ENCODE peak calls at places on chromosomes 6 and 20, in ten cellular contexts. One of them, this sample, is unnamed.

GRCh38 chr6:131763749-131764148 is 44.1 kb upstream of the ENPP1 start:
- DNase-seq in esophagus muscularis mucosa: no peak
- DNase-seq in K562: no peak
- DNase-seq in prostate gland: no peak
- DNase-seq in vagina: no peak
- DNase-seq in upper lobe of left lung: no peak
- DNase-seq in HL-60: no peak
- DNase-seq in GM12878: no peak
- DNase-seq in H1: no peak
- DNase-seq in transverse colon: no peak
- DNase-seq in this sample: no peak

GRCh38 chr6:137749595-137750215 is 117.4 kb upstream of the TNFAIP3 start:
- DNase-seq in H1: no peak
- DNase-seq in K562: no peak
- DNase-seq in GM12878: no peak
- DNase-seq in upper lobe of left lung: no peak
- DNase-seq in esophagus muscularis mucosa: no peak
- DNase-seq in prostate gland: no peak
- DNase-seq in HL-60: no peak
- DNase-seq in vagina: no peak
- DNase-seq in transverse colon: no peak
- DNase-seq in this sample: no peak

GRCh38 chr6:105178110-105178509 is 1.7 kb downstream of the POPDC3 start:
- DNase-seq in HL-60: no peak
- DNase-seq in prostate gland: no peak
- DNase-seq in transverse colon: no peak
- DNase-seq in upper lobe of left lung: no peak
- DNase-seq in esophagus muscularis mucosa: no peak
- DNase-seq in K562: no peak
- DNase-seq in GM12878: no peak
- DNase-seq in vagina: no peak
- DNase-seq in H1: no peak
- DNase-seq in this sample: no peak

GRCh38 chr20:19888269-19888669 is 128.9 kb upstream of the NAA20 start:
- DNase-seq in upper lobe of left lung: no peak
- DNase-seq in esophagus muscularis mucosa: no peak
- DNase-seq in transverse colon: peak
- DNase-seq in HL-60: no peak
- DNase-seq in H1: no peak
- DNase-seq in K562: no peak
- DNase-seq in prostate gland: peak
- DNase-seq in vagina: no peak
- DNase-seq in GM12878: no peak
- DNase-seq in this sample: no peak

GRCh38 chr6:51045548-51045947 is 226.9 kb downstream of the TFAP2B start:
- DNase-seq in esophagus muscularis mucosa: no peak
- DNase-seq in transverse colon: no peak
- DNase-seq in H1: no peak
- DNase-seq in HL-60: no peak
- DNase-seq in K562: no peak
- DNase-seq in GM12878: no peak
- DNase-seq in vagina: no peak
- DNase-seq in upper lobe of left lung: no peak
- DNase-seq in prostate gland: no peak
- DNase-seq in this sample: no peak

GRCh38 chr6:68876792-68877493 is 241.9 kb downstream of the ADGRB3 start:
- DNase-seq in esophagus muscularis mucosa: no peak
- DNase-seq in upper lobe of left lung: no peak
- DNase-seq in transverse colon: no peak
- DNase-seq in HL-60: no peak
- DNase-seq in prostate gland: no peak
- DNase-seq in vagina: no peak
- DNase-seq in H1: no peak
- DNase-seq in K562: no peak
- DNase-seq in GM12878: no peak
- DNase-seq in this sample: no peak

GRCh38 chr20:37565134-37565811 is 37.6 kb upstream of the BLCAP start:
- DNase-seq in esophagus muscularis mucosa: peak
- DNase-seq in GM12878: no peak
- DNase-seq in prostate gland: no peak
- DNase-seq in H1: no peak
- DNase-seq in transverse colon: no peak
- DNase-seq in vagina: peak
- DNase-seq in HL-60: no peak
- DNase-seq in K562: no peak
- DNase-seq in upper lobe of left lung: no peak
- DNase-seq in this sample: no peak

GRCh38 chr20:57698867-57699275 is 10.9 kb downstream of the PMEPA1 start:
- DNase-seq in GM12878: no peak
- DNase-seq in H1: no peak
- DNase-seq in transverse colon: peak
- DNase-seq in K562: no peak
- DNase-seq in HL-60: no peak
- DNase-seq in vagina: no peak
- DNase-seq in esophagus muscularis mucosa: no peak
- DNase-seq in prostate gland: no peak
- DNase-seq in upper lobe of left lung: no peak
- DNase-seq in this sample: no peak

GRCh38 chr6:25193865-25194679 is 85.1 kb upstream of the CARMIL1 start:
- DNase-seq in upper lobe of left lung: peak
- DNase-seq in HL-60: no peak
- DNase-seq in K562: no peak
- DNase-seq in transverse colon: no peak
- DNase-seq in esophagus muscularis mucosa: no peak
- DNase-seq in vagina: no peak
- DNase-seq in H1: no peak
- DNase-seq in prostate gland: no peak
- DNase-seq in GM12878: no peak
- DNase-seq in this sample: no peak

GRCh38 chr6:25188232-25188631 is 90.9 kb upstream of the CARMIL1 start:
- DNase-seq in H1: no peak
- DNase-seq in K562: no peak
- DNase-seq in GM12878: no peak
- DNase-seq in HL-60: no peak
- DNase-seq in prostate gland: no peak
- DNase-seq in upper lobe of left lung: no peak
- DNase-seq in vagina: no peak
- DNase-seq in transverse colon: no peak
- DNase-seq in esophagus muscularis mucosa: no peak
- DNase-seq in this sample: no peak

GRCh38 chr6:25197116-25197515 is 82.1 kb upstream of the CARMIL1 start:
- DNase-seq in vagina: no peak
- DNase-seq in HL-60: no peak
- DNase-seq in GM12878: no peak
- DNase-seq in K562: no peak
- DNase-seq in esophagus muscularis mucosa: no peak
- DNase-seq in transverse colon: no peak
- DNase-seq in H1: no peak
- DNase-seq in upper lobe of left lung: no peak
- DNase-seq in prostate gland: no peak
- DNase-seq in this sample: no peak

GRCh38 chr6:25192562-25192961 is 86.6 kb upstream of the CARMIL1 start:
- DNase-seq in HL-60: no peak
- DNase-seq in upper lobe of left lung: no peak
- DNase-seq in vagina: no peak
- DNase-seq in prostate gland: no peak
- DNase-seq in esophagus muscularis mucosa: no peak
- DNase-seq in H1: no peak
- DNase-seq in K562: no peak
- DNase-seq in GM12878: no peak
- DNase-seq in transverse colon: no peak
- DNase-seq in this sample: no peak

DNA sequence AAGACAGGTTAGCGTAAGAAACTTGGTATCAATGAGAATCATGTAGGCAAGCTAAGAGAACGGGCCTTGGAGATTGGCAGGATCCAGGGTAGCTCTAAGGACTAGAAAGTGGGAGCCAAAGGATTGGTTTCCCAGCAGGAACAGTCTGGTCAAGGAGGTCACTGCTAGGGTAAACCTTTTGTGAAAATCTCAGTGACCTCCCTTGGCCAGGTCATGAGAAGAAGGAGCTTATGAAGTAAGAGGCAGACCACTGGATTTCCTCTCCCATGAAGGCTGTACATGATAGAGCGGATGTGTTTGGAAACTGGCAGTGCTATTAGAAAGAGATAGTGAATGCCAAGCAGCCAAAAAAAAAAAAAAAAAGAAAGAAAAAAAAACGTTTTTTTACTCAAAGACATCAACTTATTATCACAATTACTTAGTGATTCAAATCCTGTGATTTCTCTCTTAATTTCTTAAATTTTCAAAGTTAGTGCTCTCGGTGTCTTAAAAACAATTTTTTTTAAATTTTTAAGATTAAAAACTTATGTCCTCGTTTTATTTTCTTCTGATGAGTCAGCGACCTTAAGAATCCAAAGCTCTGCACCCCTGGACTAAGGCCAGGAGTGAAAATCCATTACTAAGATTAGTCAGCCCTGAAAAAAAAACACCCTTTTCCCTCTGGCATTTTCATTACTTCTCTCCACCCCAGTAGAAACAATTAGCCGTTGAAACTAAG is 85.9 kb upstream of the CARMIL1 start:
- DNase-seq in vagina: no peak
- DNase-seq in HL-60: no peak
- DNase-seq in prostate gland: no peak
- DNase-seq in esophagus muscularis mucosa: no peak
- DNase-seq in K562: no peak
- DNase-seq in transverse colon: no peak
- DNase-seq in upper lobe of left lung: no peak
- DNase-seq in H1: no peak
- DNase-seq in GM12878: no peak
- DNase-seq in this sample: no peak
- TF ChIP-seq POLR2AphosphoS5 in vagina: peak
- TF ChIP-seq POLR2AphosphoS5 in HL-60: no peak
- TF ChIP-seq POLR2AphosphoS5 in prostate gland: no peak
- TF ChIP-seq POLR2AphosphoS5 in esophagus muscularis mucosa: peak
- TF ChIP-seq POLR2AphosphoS5 in K562: no peak
- TF ChIP-seq POLR2AphosphoS5 in transverse colon: no peak
- TF ChIP-seq POLR2AphosphoS5 in upper lobe of left lung: peak
- TF ChIP-seq POLR2AphosphoS5 in H1: no peak
- TF ChIP-seq POLR2AphosphoS5 in GM12878: no peak
- TF ChIP-seq POLR2AphosphoS5 in this sample: peak

GRCh38 chr20:48799315-48800105 is 28.3 kb downstream of the PREX1 start:
- DNase-seq in esophagus muscularis mucosa: no peak
- DNase-seq in vagina: no peak
- DNase-seq in prostate gland: no peak
- DNase-seq in transverse colon: no peak
- DNase-seq in H1: no peak
- DNase-seq in GM12878: no peak
- DNase-seq in upper lobe of left lung: no peak
- DNase-seq in K562: no peak
- DNase-seq in HL-60: no peak
- DNase-seq in this sample: no peak
- TF ChIP-seq POLR2AphosphoS5 in esophagus muscularis mucosa: no peak
- TF ChIP-seq POLR2AphosphoS5 in vagina: no peak
- TF ChIP-seq POLR2AphosphoS5 in prostate gland: no peak
- TF ChIP-seq POLR2AphosphoS5 in transverse colon: no peak
- TF ChIP-seq POLR2AphosphoS5 in H1: no peak
- TF ChIP-seq POLR2AphosphoS5 in GM12878: no peak
- TF ChIP-seq POLR2AphosphoS5 in upper lobe of left lung: no peak
- TF ChIP-seq POLR2AphosphoS5 in K562: no peak
- TF ChIP-seq POLR2AphosphoS5 in HL-60: no peak
- TF ChIP-seq POLR2AphosphoS5 in this sample: no peak

GRCh38 chr20:56422824-56423189 is 10.7 kb downstream of the CASS4 start:
- DNase-seq in HL-60: no peak
- DNase-seq in upper lobe of left lung: no peak
- DNase-seq in transverse colon: no peak
- DNase-seq in prostate gland: no peak
- DNase-seq in H1: no peak
- DNase-seq in vagina: peak
- DNase-seq in esophagus muscularis mucosa: no peak
- DNase-seq in GM12878: no peak
- DNase-seq in K562: peak
- DNase-seq in this sample: no peak

GRCh38 chr20:56420940-56421688 is 9.1 kb downstream of the CASS4 start:
- DNase-seq in prostate gland: no peak
- DNase-seq in vagina: peak
- DNase-seq in transverse colon: no peak
- DNase-seq in H1: no peak
- DNase-seq in esophagus muscularis mucosa: no peak
- DNase-seq in GM12878: no peak
- DNase-seq in HL-60: no peak
- DNase-seq in K562: no peak
- DNase-seq in upper lobe of left lung: no peak
- DNase-seq in this sample: no peak

GRCh38 chr20:56424931-56425330 is 12.9 kb downstream of the CASS4 start:
- DNase-seq in upper lobe of left lung: peak
- DNase-seq in transverse colon: no peak
- DNase-seq in vagina: peak
- DNase-seq in GM12878: no peak
- DNase-seq in H1: no peak
- DNase-seq in prostate gland: no peak
- DNase-seq in esophagus muscularis mucosa: no peak
- DNase-seq in HL-60: no peak
- DNase-seq in K562: no peak
- DNase-seq in this sample: no peak

GRCh38 chr20:56420028-56420427 is 8.0 kb downstream of the CASS4 start:
- DNase-seq in HL-60: no peak
- DNase-seq in GM12878: no peak
- DNase-seq in prostate gland: no peak
- DNase-seq in esophagus muscularis mucosa: no peak
- DNase-seq in transverse colon: no peak
- DNase-seq in vagina: peak
- DNase-seq in upper lobe of left lung: no peak
- DNase-seq in K562: no peak
- DNase-seq in H1: no peak
- DNase-seq in this sample: no peak

DNA sequence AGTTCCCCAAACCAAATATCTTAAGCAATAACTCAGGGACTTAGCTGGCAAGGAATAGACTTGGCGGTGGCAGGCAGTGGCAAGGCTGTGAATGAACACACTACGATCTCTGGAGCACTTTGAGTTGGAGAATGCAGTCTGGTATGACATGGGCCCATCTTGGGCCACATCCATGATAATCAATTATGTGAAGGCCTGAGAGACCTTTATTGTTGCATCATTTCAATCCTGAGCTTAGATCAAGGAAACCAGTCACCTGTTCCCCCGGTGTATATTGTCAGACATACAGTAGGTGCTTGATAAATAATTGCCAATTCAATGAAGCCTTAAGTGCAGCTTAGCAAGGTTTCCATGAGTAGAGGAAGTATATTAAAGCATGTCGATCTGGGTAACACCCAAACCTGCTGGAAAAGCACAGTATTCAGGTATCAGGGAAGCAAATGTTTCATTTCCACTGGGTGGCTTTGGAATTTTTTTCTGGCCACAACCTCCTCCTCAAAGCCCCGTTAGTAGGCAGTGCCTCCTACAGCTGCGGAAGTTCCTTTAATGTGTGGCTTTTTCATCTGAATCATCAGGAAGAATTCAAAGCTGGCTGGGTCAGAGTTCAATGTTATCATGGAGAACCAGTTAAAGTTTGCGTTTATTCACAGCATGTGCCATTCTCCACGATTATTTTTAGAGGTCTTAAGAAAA is 10.2 kb downstream of the CASS4 start:
- DNase-seq in HL-60: peak
- DNase-seq in esophagus muscularis mucosa: no peak
- DNase-seq in GM12878: no peak
- DNase-seq in H1: no peak
- DNase-seq in prostate gland: no peak
- DNase-seq in upper lobe of left lung: no peak
- DNase-seq in transverse colon: no peak
- DNase-seq in K562: peak
- DNase-seq in vagina: peak
- DNase-seq in this sample: no peak
- TF ChIP-seq POLR2AphosphoS5 in HL-60: no peak
- TF ChIP-seq POLR2AphosphoS5 in esophagus muscularis mucosa: no peak
- TF ChIP-seq POLR2AphosphoS5 in GM12878: no peak
- TF ChIP-seq POLR2AphosphoS5 in H1: no peak
- TF ChIP-seq POLR2AphosphoS5 in prostate gland: no peak
- TF ChIP-seq POLR2AphosphoS5 in upper lobe of left lung: no peak
- TF ChIP-seq POLR2AphosphoS5 in transverse colon: no peak
- TF ChIP-seq POLR2AphosphoS5 in K562: peak
- TF ChIP-seq POLR2AphosphoS5 in vagina: no peak
- TF ChIP-seq POLR2AphosphoS5 in this sample: no peak

DNA sequence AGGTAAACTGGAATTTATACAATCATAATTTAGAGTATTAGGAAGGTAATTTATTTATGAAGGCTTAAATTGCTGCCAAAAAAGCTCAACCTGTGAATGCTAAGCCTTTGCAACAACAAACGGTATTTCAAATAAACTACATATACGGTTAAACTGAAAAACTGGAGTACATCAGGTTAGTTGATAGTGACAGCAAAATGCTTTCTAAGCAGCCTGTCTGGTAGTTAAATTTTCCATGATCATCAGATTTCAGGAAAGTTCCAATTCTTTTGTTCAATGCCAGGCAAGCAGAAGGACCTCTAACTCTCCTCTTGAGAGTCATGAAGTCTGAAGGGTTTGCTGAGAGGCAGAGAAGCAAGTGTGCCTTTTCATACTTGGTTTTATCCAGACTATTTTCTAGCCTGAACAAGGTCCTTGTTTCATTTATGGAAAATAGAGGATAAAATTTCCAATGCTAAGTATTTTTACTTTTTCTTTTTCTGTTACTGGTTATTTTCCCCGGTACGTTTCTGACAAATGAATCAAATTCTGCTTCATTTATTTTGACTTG is 4.5 kb downstream of the FLRT3 start:
- DNase-seq in GM12878: no peak
- DNase-seq in vagina: no peak
- DNase-seq in K562: no peak
- DNase-seq in transverse colon: no peak
- DNase-seq in H1: no peak
- DNase-seq in esophagus muscularis mucosa: no peak
- DNase-seq in HL-60: no peak
- DNase-seq in prostate gland: no peak
- DNase-seq in upper lobe of left lung: no peak
- DNase-seq in this sample: no peak
- TF ChIP-seq POLR2AphosphoS5 in GM12878: no peak
- TF ChIP-seq POLR2AphosphoS5 in vagina: no peak
- TF ChIP-seq POLR2AphosphoS5 in K562: no peak
- TF ChIP-seq POLR2AphosphoS5 in transverse colon: no peak
- TF ChIP-seq POLR2AphosphoS5 in H1: no peak
- TF ChIP-seq POLR2AphosphoS5 in esophagus muscularis mucosa: no peak
- TF ChIP-seq POLR2AphosphoS5 in HL-60: no peak
- TF ChIP-seq POLR2AphosphoS5 in prostate gland: no peak
- TF ChIP-seq POLR2AphosphoS5 in upper lobe of left lung: no peak
- TF ChIP-seq POLR2AphosphoS5 in this sample: no peak